ENCODE peak calls at places on chromosome 15, in four cellular contexts. One of them, this sample, is unnamed.

GRCh38 chr15:68382286-68383007 is 49.5 kb downstream of the ITGA11 start:
- DNase-seq in SK-N-SH: no peak
- DNase-seq in WTC11: no peak
- DNase-seq in H1: peak; percentile 11
- DNase-seq in this sample: no peak

GRCh38 chr15:55401786-55402246 is 6.3 kb downstream of the CCPG1 start:
- DNase-seq in SK-N-SH: no peak
- DNase-seq in WTC11: no peak
- DNase-seq in H1: no peak
- DNase-seq in this sample: no peak

GRCh38 chr15:82646250-82647044 is 716 bp downstream of the CPEB1 start:
- DNase-seq in SK-N-SH: no peak
- DNase-seq in WTC11: peak; percentile 62
- DNase-seq in H1: peak; percentile 76
- DNase-seq in this sample: peak; percentile 62

GRCh38 chr15:45868109-45868691 is 233.4 kb downstream of the SQOR start:
- DNase-seq in SK-N-SH: no peak
- DNase-seq in WTC11: no peak
- DNase-seq in H1: no peak
- DNase-seq in this sample: no peak

GRCh38 chr15:48939686-48940085 is 24.0 kb downstream of the SHC4 start:
- DNase-seq in SK-N-SH: no peak
- DNase-seq in WTC11: no peak
- DNase-seq in H1: no peak
- DNase-seq in this sample: no peak

GRCh38 chr15:84962975-84963374 is 18.7 kb upstream of the PDE8A start:
- DNase-seq in SK-N-SH: no peak
- DNase-seq in WTC11: no peak
- DNase-seq in H1: no peak
- DNase-seq in this sample: no peak

GRCh38 chr15:69615756-69616155 is 163.1 kb downstream of the RPLP1 start:
- DNase-seq in SK-N-SH: no peak
- DNase-seq in WTC11: no peak
- DNase-seq in H1: no peak
- DNase-seq in this sample: no peak

GRCh38 chr15:91224750-91225380 is 124.8 kb downstream of the SV2B start:
- DNase-seq in SK-N-SH: peak; percentile 68
- DNase-seq in WTC11: no peak
- DNase-seq in H1: peak; percentile 61
- DNase-seq in this sample: peak; percentile 48

GRCh38 chr15:58552505-58553364 is 120.9 kb downstream of the LIPC start:
- DNase-seq in SK-N-SH: no peak
- DNase-seq in WTC11: no peak
- DNase-seq in H1: no peak
- DNase-seq in this sample: peak; percentile 42

GRCh38 chr15:39110746-39111145 is 470.1 kb upstream of the THBS1 start:
- DNase-seq in SK-N-SH: no peak
- DNase-seq in WTC11: no peak
- DNase-seq in H1: no peak
- DNase-seq in this sample: no peak

GRCh38 chr15:48384616-48385015 is 53.4 kb downstream of the DUT start:
- DNase-seq in SK-N-SH: no peak
- DNase-seq in WTC11: no peak
- DNase-seq in H1: no peak
- DNase-seq in this sample: no peak

GRCh38 chr15:73873889-73874511 is 636 bp downstream of the TBC1D21 start:
- DNase-seq in SK-N-SH: peak; percentile 55
- DNase-seq in WTC11: no peak
- DNase-seq in H1: no peak
- DNase-seq in this sample: peak; percentile 42

GRCh38 chr15:88803241-88803919 is at the start of gene ACAN:
- DNase-seq in SK-N-SH: peak; percentile 72
- DNase-seq in WTC11: peak; percentile 62
- DNase-seq in H1: peak; percentile 80
- DNase-seq in this sample: no peak

GRCh38 chr15:99592135-99592845 is 26.5 kb downstream of the MEF2A start:
- DNase-seq in SK-N-SH: no peak
- DNase-seq in WTC11: no peak
- DNase-seq in H1: no peak
- DNase-seq in this sample: no peak

GRCh38 chr15:79171320-79172031 is 80.9 kb upstream of the RASGRF1 start:
- DNase-seq in SK-N-SH: peak; percentile 42
- DNase-seq in WTC11: no peak
- DNase-seq in H1: peak; percentile 43
- DNase-seq in this sample: no peak

GRCh38 chr15:70431854-70432253 is 331.5 kb downstream of the UACA start:
- DNase-seq in SK-N-SH: no peak
- DNase-seq in WTC11: no peak
- DNase-seq in H1: no peak
- DNase-seq in this sample: no peak

GRCh38 chr15:70121656-70122297 is 24.1 kb upstream of the TLE3 start:
- DNase-seq in SK-N-SH: no peak
- DNase-seq in WTC11: no peak
- DNase-seq in H1: no peak
- DNase-seq in this sample: no peak

GRCh38 chr15:89790206-89790605 is 14.1 kb downstream of the MESP2 start:
- DNase-seq in SK-N-SH: no peak
- DNase-seq in WTC11: no peak
- DNase-seq in H1: no peak
- DNase-seq in this sample: no peak

GRCh38 chr15:81050259-81050658 is 49.5 kb downstream of the TLNRD1 start:
- DNase-seq in SK-N-SH: no peak
- DNase-seq in WTC11: no peak
- DNase-seq in H1: peak; percentile 19
- DNase-seq in this sample: no peak

GRCh38 chr15:81050806-81051205 is 50.1 kb downstream of the TLNRD1 start:
- DNase-seq in SK-N-SH: no peak
- DNase-seq in WTC11: no peak
- DNase-seq in H1: no peak
- DNase-seq in this sample: no peak

GRCh38 chr15:81052046-81052445 is 51.3 kb downstream of the TLNRD1 start:
- DNase-seq in SK-N-SH: no peak
- DNase-seq in WTC11: no peak
- DNase-seq in H1: no peak
- DNase-seq in this sample: no peak

GRCh38 chr15:81047948-81048347 is 47.2 kb downstream of the TLNRD1 start:
- DNase-seq in SK-N-SH: no peak
- DNase-seq in WTC11: no peak
- DNase-seq in H1: no peak
- DNase-seq in this sample: no peak

DNA sequence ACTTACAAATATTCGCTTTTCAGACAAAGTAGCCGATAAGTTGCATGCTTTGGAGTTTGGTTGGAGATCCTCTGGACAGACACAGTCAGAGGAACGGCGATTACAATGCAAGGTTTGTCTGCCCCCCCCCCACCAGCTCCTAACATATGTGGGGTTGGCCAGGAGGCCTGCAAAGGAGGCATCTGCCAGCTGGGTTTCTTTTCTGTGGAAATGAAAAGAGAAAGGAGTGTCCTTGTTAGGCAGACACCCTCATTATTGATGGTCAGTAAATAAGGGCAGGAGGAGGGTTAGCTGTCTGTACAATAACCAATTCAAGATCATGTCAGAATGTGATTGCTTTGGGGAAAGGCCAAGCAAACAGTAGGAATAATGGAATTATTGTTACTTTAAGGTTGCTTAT is 49.1 kb downstream of the TLNRD1 start:
- DNase-seq in SK-N-SH: no peak
- DNase-seq in WTC11: no peak
- DNase-seq in H1: no peak
- DNase-seq in this sample: no peak
- TF ChIP-seq TEAD4 in SK-N-SH: no peak
- TF ChIP-seq TEAD4 in WTC11: no peak
- TF ChIP-seq TEAD4 in H1: no peak
- TF ChIP-seq TEAD4 in this sample: no peak

DNA sequence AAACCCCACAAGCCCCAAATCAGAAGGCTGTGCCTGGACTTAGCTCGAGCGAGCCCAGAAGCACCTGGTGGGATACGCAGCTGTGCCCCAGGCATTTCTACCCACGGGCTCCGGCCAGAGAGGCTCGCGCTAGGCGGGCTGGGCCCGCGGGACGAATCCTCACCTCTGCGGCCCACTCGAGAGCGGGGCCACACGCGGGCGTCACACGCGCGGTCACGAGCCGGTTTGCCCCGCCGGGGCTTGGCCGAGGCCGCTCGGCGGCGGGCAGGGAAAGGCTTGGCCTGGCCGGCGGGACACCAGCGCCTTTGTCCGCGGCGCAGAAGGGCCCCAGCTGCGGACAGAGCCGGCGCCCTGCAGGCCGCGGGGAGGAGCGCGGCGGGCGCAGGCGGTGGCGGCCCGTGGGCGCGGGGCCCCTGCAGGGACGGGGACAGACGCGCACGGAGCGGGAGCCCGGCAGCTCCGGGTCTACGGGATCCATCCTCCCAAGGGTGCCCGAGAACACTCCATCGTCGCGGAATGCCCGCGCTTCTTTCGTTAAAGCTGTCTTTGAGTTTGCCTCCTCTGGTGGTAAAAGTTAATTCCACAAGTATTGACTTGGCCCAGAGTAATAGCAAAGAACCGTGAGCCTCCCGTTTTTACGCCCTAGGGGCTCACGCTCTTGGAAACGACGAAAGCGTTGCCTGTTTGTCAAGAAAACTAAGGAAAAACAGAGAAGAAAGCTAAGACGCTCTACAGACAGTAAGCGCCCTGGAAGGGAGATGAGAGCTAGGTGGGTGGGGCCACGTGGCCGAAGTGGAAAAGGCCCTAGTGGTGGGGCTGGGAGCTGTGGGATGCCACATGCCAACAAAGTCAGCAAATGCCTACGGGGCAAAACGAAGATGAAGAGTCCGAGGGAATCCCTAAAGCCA is 26.4 kb downstream of the TYRO3 start:
- DNase-seq in SK-N-SH: peak; percentile 76
- DNase-seq in WTC11: peak; percentile 35
- DNase-seq in H1: peak; percentile 83
- DNase-seq in this sample: no peak
- TF ChIP-seq TEAD4 in SK-N-SH: no peak
- TF ChIP-seq TEAD4 in WTC11: no peak
- TF ChIP-seq TEAD4 in H1: no peak
- TF ChIP-seq TEAD4 in this sample: no peak

GRCh38 chr15:59792359-59792758 is 103.2 kb upstream of the BNIP2 start:
- DNase-seq in SK-N-SH: peak; percentile 14
- DNase-seq in WTC11: no peak
- DNase-seq in H1: no peak
- DNase-seq in this sample: no peak
- TF ChIP-seq TEAD4 in SK-N-SH: no peak
- TF ChIP-seq TEAD4 in WTC11: no peak
- TF ChIP-seq TEAD4 in H1: no peak
- TF ChIP-seq TEAD4 in this sample: no peak

GRCh38 chr15:40257656-40258450 is 19.0 kb downstream of the PAK6 start:
- DNase-seq in SK-N-SH: no peak
- DNase-seq in WTC11: no peak
- DNase-seq in H1: no peak
- DNase-seq in this sample: peak; percentile 34
- TF ChIP-seq TEAD4 in SK-N-SH: no peak
- TF ChIP-seq TEAD4 in WTC11: no peak
- TF ChIP-seq TEAD4 in H1: no peak
- TF ChIP-seq TEAD4 in this sample: no peak

DNA sequence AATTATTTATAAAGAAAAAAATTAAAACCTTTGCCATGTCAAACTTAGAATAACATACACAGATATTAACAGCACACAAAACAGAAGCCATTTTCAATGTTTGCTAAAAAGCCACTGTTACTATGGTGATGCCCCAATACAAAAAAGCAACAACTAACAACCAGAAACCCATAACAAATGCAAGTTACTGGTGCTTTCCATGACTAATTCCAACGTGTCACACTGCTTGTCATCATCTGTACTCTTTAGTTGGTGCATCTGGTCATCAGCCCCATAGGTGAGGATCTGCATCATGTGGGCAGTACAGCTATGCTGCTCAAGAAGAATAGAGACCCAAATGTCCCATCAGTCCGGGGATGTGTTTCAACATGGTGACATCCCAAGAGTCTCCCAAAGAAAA is 52.8 kb downstream of the ATP8B4 start:
- DNase-seq in SK-N-SH: no peak
- DNase-seq in WTC11: no peak
- DNase-seq in H1: no peak
- DNase-seq in this sample: no peak
- TF ChIP-seq TEAD4 in SK-N-SH: no peak
- TF ChIP-seq TEAD4 in WTC11: no peak
- TF ChIP-seq TEAD4 in H1: no peak
- TF ChIP-seq TEAD4 in this sample: no peak

DNA sequence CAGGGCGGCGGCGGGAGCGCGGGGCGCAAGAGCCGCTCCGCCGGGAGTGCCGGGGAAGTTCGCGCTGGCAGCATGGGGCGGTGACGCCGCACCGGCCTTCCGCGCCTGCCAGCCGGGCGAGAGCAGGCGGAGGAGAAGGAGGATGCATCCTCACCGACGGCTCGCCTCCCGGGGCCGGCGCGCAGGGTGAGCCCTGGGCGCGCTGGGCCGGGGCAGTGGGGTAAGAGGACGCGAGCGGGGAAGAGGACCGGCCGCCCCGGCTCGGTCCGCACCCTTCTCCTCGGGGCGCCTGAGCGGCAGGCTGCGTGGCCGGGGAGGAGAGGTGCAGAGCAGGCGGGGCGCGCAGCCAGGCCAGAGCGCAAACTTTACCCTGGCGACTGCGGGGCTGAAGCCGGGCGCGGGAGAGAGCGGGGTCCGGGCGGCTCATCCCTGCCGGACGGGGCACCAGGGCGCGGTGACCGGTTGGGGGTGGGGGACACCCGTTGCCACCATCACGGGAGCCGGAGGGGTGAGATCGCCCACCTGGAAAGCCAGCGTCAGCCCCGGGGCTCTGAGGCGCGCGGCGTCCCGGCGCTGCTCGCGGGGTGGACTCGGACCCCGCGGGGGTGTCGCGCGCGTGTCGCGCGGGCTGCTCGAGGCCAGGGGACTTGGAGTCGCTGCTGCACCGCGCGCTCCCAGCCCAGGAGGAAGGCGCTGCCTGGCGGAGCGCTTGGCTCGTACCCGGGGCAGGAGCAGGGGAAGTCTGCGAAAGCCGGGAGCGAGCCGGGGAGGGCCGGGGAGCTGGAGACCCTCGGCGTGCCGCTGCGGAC is 541 bp downstream of the GABRA5 start:
- DNase-seq in SK-N-SH: peak; percentile 71
- DNase-seq in WTC11: peak; percentile 48
- DNase-seq in H1: peak; percentile 82
- DNase-seq in this sample: no peak
- TF ChIP-seq TEAD4 in SK-N-SH: no peak
- TF ChIP-seq TEAD4 in WTC11: no peak
- TF ChIP-seq TEAD4 in H1: no peak
- TF ChIP-seq TEAD4 in this sample: no peak

GRCh38 chr15:92880796-92881569 is 19.1 kb upstream of the CHD2 start:
- DNase-seq in SK-N-SH: no peak
- DNase-seq in WTC11: no peak
- DNase-seq in H1: no peak
- DNase-seq in this sample: no peak
- TF ChIP-seq TEAD4 in SK-N-SH: no peak
- TF ChIP-seq TEAD4 in WTC11: no peak
- TF ChIP-seq TEAD4 in H1: no peak
- TF ChIP-seq TEAD4 in this sample: no peak

This sample was measured in K562.